ENCODE peak calls at places on chromosome 14, in six cellular contexts. F is transverse colon, Q is IMR-90, M is AG09319, D is choroid plexus epithelial cell, R is GM13977. A is an unnamed sample.

GRCh38 chr14:104694991-104695659 is 5.7 kb downstream of the INF2 start:
- DNase-seq in R (no peak), F (peak; percentile 33), D (no peak), Q (no peak), M (no peak), A (no peak)

GRCh38 chr14:37198273-37198598 is 499 bp downstream of the MIPOL1 start:
- DNase-seq in F (no peak), M (no peak), Q (no peak), D (no peak), R (no peak), A (no peak)

GRCh38 chr14:105178069-105178867 is 2.8 kb downstream of the NUDT14 start:
- DNase-seq in D (no peak), F (no peak), Q (no peak), R (no peak), M (no peak), A (no peak)

GRCh38 chr14:57383125-57383524 is 7.3 kb upstream of the NAA30 start:
- DNase-seq in F (no peak), M (no peak), R (no peak), D (no peak), Q (no peak), A (no peak)

GRCh38 chr14:100547633-100548294 is 39.5 kb downstream of the BEGAIN start:
- DNase-seq in F (peak; percentile 82), D (peak; percentile 71), M (no peak), Q (peak; percentile 21), R (no peak), A (no peak)

GRCh38 chr14:104559769-104560585 is 19.6 kb upstream of the C14orf180 start:
- DNase-seq in F (no peak), Q (no peak), M (no peak), R (no peak), D (no peak), A (no peak)

GRCh38 chr14:104594310-104595046 is 10.1 kb downstream of the TMEM179 start:
- DNase-seq in R (no peak), D (no peak), Q (no peak), M (no peak), F (no peak), A (no peak)

GRCh38 chr14:101858791-101859537 is 97.5 kb downstream of the PPP2R5C start:
- DNase-seq in D (no peak), F (no peak), M (no peak), Q (no peak), R (no peak), A (no peak)

GRCh38 chr14:83300454-83301064 is 1766.9 kb upstream of the SEL1L start:
- DNase-seq in F (no peak), M (no peak), R (peak; percentile 4), D (peak; percentile 72), Q (peak; percentile 52), A (no peak)

GRCh38 chr14:102778616-102779351 is 1.5 kb downstream of the TRAF3 start:
- DNase-seq in R (no peak), M (no peak), F (no peak), Q (peak; percentile 19), D (peak; percentile 17), A (no peak)

GRCh38 chr14:94945615-94946014 is 175.7 kb upstream of the GSC start:
- DNase-seq in D (no peak), F (no peak), M (no peak), Q (no peak), R (no peak), A (no peak)

GRCh38 chr14:76227450-76228050 is 75.8 kb downstream of the GPATCH2L start:
- DNase-seq in Q (peak; percentile 90), M (peak; percentile 22), F (no peak), R (no peak), D (peak; percentile 79), A (no peak)

GRCh38 chr14:74974364-74975058 is 19.1 kb upstream of the PGF start:
- DNase-seq in M (no peak), F (no peak), R (no peak), Q (no peak), D (peak; percentile 61), A (no peak)

A was measured in activated gamma-delta T cell treated with anti-CD3 and anti-CD28 coated beads, Interleukin-2, amount 50 U/mL, for 16 hours.